ENCODE peak calls at places on chromosomes 16 and 17, in four cellular contexts. M is germinal center; Z is activated CD8-positive, alpha-beta memory T cell treated with anti-CD3 and anti-CD28 coated beads for 4 hours; I is T-cell. Y is an unnamed sample.

GRCh38 chr17:74190154-74190553 is 13.3 kb upstream of the RPL38 start:
- DNase-seq in I (no peak), Z (no peak), M (peak; percentile 76), Y (peak; percentile 62)

GRCh38 chr17:80261159-80261894 is 675 bp downstream of the RNF213 start:
- DNase-seq in I (peak; percentile 54), M (no peak), Z (peak; percentile 27), Y (no peak)

GRCh38 chr17:72030067-72030899 is 90.5 kb upstream of the SOX9 start:
- DNase-seq in M (peak; percentile 64), Z (no peak), I (no peak), Y (peak; percentile 44)

GRCh38 chr17:54992797-54993639 is 24.5 kb downstream of the STXBP4 start:
- DNase-seq in M (peak; percentile 25), I (no peak), Z (no peak), Y (peak; percentile 33)

GRCh38 chr16:70576431-70577255 is 53.0 kb downstream of the SF3B3 start:
- DNase-seq in Z (no peak), M (no peak), I (no peak), Y (peak; percentile 71)

GRCh38 chr16:67943619-67944503 is at the start of gene LCAT:
- DNase-seq in M (no peak), Z (no peak), I (no peak), Y (no peak)

GRCh38 chr17:77495575-77495974 is 354.8 kb downstream of the SEC14L1 start:
- DNase-seq in Z (no peak), I (no peak), M (no peak), Y (no peak)

GRCh38 chr16:77238593-77238992 is 39.4 kb downstream of the SYCE1L start:
- DNase-seq in M (no peak), I (no peak), Z (no peak), Y (no peak)

GRCh38 chr17:74332017-74332650 is 6.1 kb downstream of the KIF19 start:
- DNase-seq in I (no peak), M (no peak), Z (no peak), Y (no peak)

GRCh38 chr16:15435216-15435864 is 952 bp downstream of the BMERB1 start:
- DNase-seq in M (no peak), I (no peak), Z (no peak), Y (no peak)

GRCh38 chr17:1561420-1562177 is 993 bp downstream of the PITPNA start:
- DNase-seq in Z (no peak), I (peak; percentile 47), M (peak; percentile 66), Y (peak; percentile 66)

GRCh38 chr17:17834974-17835373 is 1.8 kb downstream of the SREBF1 start:
- DNase-seq in Z (no peak), I (no peak), M (no peak), Y (no peak)

GRCh38 chr17:63645775-63646491 is 23.7 kb downstream of the MAP3K3 start:
- DNase-seq in M (no peak), Z (no peak), I (no peak), Y (no peak)

GRCh38 chr17:10316986-10317834 is 55.6 kb downstream of the MYH13 start:
- DNase-seq in Z (no peak), M (peak; percentile 40), I (no peak), Y (peak; percentile 55)

GRCh38 chr17:48483471-48484131 is 47.2 kb downstream of the HOXB1 start:
- DNase-seq in I (no peak), M (peak; percentile 60), Z (no peak), Y (peak; percentile 22)

GRCh38 chr17:7043544-7044268 is at the start of gene SLC16A11:
- DNase-seq in I (peak; percentile 29), Z (no peak), M (peak; percentile 49), Y (peak; percentile 69)

GRCh38 chr17:80773243-80773991 is 218.2 kb upstream of the CHMP6 start:
- DNase-seq in M (no peak), Z (no peak), I (no peak), Y (no peak)

GRCh38 chr16:83059237-83059636 is 432.5 kb downstream of the CDH13 start:
- DNase-seq in I (no peak), M (no peak), Z (no peak), Y (no peak)

GRCh38 chr17:4968916-4969550 is 1.4 kb upstream of the SPAG7 start:
- DNase-seq in Z (no peak), I (no peak), M (no peak), Y (no peak)

GRCh38 chr17:28612531-28612930 is 1.5 kb downstream of the RSKR start:
- DNase-seq in Z (no peak), M (peak; percentile 18), I (no peak), Y (no peak)

GRCh38 chr17:81500026-81500425 is 12.6 kb downstream of the ACTG1 start:
- DNase-seq in Z (no peak), M (no peak), I (no peak), Y (no peak)

GRCh38 chr17:68821860-68822693 is 133.1 kb downstream of the ABCA8 start:
- DNase-seq in I (no peak), Z (no peak), M (no peak), Y (no peak)

GRCh38 chr16:10866196-10866976 is 10.6 kb upstream of the CIITA start:
- DNase-seq in M (no peak), I (no peak), Z (no peak), Y (no peak)

GRCh38 chr17:38447502-38448095 is 19.3 kb downstream of the ARHGAP23 start:
- DNase-seq in M (no peak), I (no peak), Z (no peak), Y (no peak)

GRCh38 chr17:63826468-63827001 is 696 bp upstream of the PSMC5 start:
- DNase-seq in Z (no peak), M (no peak), I (no peak), Y (no peak)

GRCh38 chr16:51822471-51822870 is 671.4 kb upstream of the SALL1 start:
- DNase-seq in M (no peak), I (no peak), Z (no peak), Y (no peak)

GRCh38 chr17:8326591-8327583 is 12.8 kb upstream of the ODF4 start:
- DNase-seq in I (peak; percentile 27), M (peak; percentile 16), Z (no peak), Y (peak; percentile 56)

GRCh38 chr17:14014647-14015046 is 54.7 kb upstream of the COX10 start:
- DNase-seq in Z (no peak), M (no peak), I (no peak), Y (no peak)

GRCh38 chr16:16073884-16074781 is 124.7 kb downstream of the ABCC1 start:
- DNase-seq in M (no peak), I (no peak), Z (no peak), Y (no peak)

GRCh38 chr16:10946308-10946707 is 1.9 kb downstream of the CLEC16A start:
- DNase-seq in Z (no peak), I (no peak), M (no peak), Y (no peak)

GRCh38 chr17:538096-538973 is 176.3 kb downstream of the VPS53 start:
- DNase-seq in M (no peak), I (no peak), Z (no peak), Y (no peak)

GRCh38 chr17:37176683-37177082 is 199.1 kb upstream of the C17orf78 start:
- DNase-seq in Z (no peak), I (no peak), M (no peak), Y (no peak)

GRCh38 chr17:81432873-81433451 is 37.7 kb downstream of the BAHCC1 start:
- DNase-seq in I (no peak), M (no peak), Z (no peak), Y (no peak)

GRCh38 chr16:71460246-71460645 is 1.8 kb downstream of the ZNF23 start:
- DNase-seq in I (no peak), M (no peak), Z (no peak), Y (no peak)

GRCh38 chr17:31224366-31224765 is 72.7 kb downstream of the OMG start:
- DNase-seq in M (no peak), Z (no peak), I (no peak), Y (no peak)

GRCh38 chr16:15611610-15612009 is 31.3 kb downstream of the MARF1 start:
- DNase-seq in I (no peak), M (no peak), Z (no peak), Y (no peak)

GRCh38 chr17:7695586-7695985 is 7.3 kb downstream of the WRAP53 start:
- DNase-seq in Z (no peak), I (no peak), M (no peak), Y (no peak)

GRCh38 chr17:42405963-42406495 is 17.0 kb downstream of the CAVIN1 start:
- DNase-seq in Z (peak; percentile 67), M (peak; percentile 85), I (peak; percentile 82), Y (peak; percentile 87)

Y was measured in GM13977.